ENCODE peak calls at places on chromosomes 1 and 21, in four cellular contexts. One of them, this sample, is unnamed.

GRCh38 chr21:41236361-41236973 is 68.5 kb downstream of the BACE2 start:
- DNase-seq in lung: no peak
- DNase-seq in thyroid gland: no peak
- DNase-seq in PC-9: no peak
- DNase-seq in this sample: no peak

GRCh38 chr21:41865002-41865777 is 14.0 kb downstream of the PRDM15 start:
- DNase-seq in PC-9: no peak
- DNase-seq in thyroid gland: no peak
- DNase-seq in lung: no peak
- DNase-seq in this sample: no peak

GRCh38 chr1:174766727-174767126 is 233.0 kb upstream of the CACYBP start:
- DNase-seq in lung: no peak
- DNase-seq in thyroid gland: no peak
- DNase-seq in PC-9: no peak
- DNase-seq in this sample: no peak

GRCh38 chr1:91803847-91804545 is 82.0 kb downstream of the TGFBR3 start:
- DNase-seq in thyroid gland: no peak
- DNase-seq in PC-9: peak; percentile 10
- DNase-seq in lung: no peak
- DNase-seq in this sample: peak; percentile 29

GRCh38 chr1:17011439-17012307 is at the start of gene ATP13A2:
- DNase-seq in lung: peak; percentile 75
- DNase-seq in thyroid gland: peak; percentile 88
- DNase-seq in PC-9: peak; percentile 88
- DNase-seq in this sample: peak; percentile 56

GRCh38 chr21:44648557-44649311 is 2.5 kb downstream of the KRTAP10-11 start:
- DNase-seq in thyroid gland: no peak
- DNase-seq in PC-9: no peak
- DNase-seq in lung: peak; percentile 24
- DNase-seq in this sample: no peak

GRCh38 chr1:31736675-31737074 is 27.5 kb downstream of the ADGRB2 start:
- DNase-seq in lung: no peak
- DNase-seq in PC-9: no peak
- DNase-seq in thyroid gland: peak; percentile 28
- DNase-seq in this sample: no peak

GRCh38 chr1:204493882-204494280 is 724 bp downstream of the PIK3C2B start:
- DNase-seq in thyroid gland: peak; percentile 93
- DNase-seq in lung: peak; percentile 79
- DNase-seq in PC-9: peak; percentile 88
- DNase-seq in this sample: peak; percentile 12

GRCh38 chr1:243230914-243231313 is 24.2 kb downstream of the CEP170 start:
- DNase-seq in lung: no peak
- DNase-seq in PC-9: no peak
- DNase-seq in thyroid gland: no peak
- DNase-seq in this sample: no peak

GRCh38 chr1:226064168-226064815 is 1.8 kb downstream of the H3-3A start:
- DNase-seq in lung: no peak
- DNase-seq in PC-9: peak; percentile 41
- DNase-seq in thyroid gland: no peak
- DNase-seq in this sample: peak; percentile 21

GRCh38 chr1:82015444-82015843 is 214.7 kb downstream of the ADGRL2 start:
- DNase-seq in lung: no peak
- DNase-seq in PC-9: no peak
- DNase-seq in thyroid gland: no peak
- DNase-seq in this sample: no peak

DNA sequence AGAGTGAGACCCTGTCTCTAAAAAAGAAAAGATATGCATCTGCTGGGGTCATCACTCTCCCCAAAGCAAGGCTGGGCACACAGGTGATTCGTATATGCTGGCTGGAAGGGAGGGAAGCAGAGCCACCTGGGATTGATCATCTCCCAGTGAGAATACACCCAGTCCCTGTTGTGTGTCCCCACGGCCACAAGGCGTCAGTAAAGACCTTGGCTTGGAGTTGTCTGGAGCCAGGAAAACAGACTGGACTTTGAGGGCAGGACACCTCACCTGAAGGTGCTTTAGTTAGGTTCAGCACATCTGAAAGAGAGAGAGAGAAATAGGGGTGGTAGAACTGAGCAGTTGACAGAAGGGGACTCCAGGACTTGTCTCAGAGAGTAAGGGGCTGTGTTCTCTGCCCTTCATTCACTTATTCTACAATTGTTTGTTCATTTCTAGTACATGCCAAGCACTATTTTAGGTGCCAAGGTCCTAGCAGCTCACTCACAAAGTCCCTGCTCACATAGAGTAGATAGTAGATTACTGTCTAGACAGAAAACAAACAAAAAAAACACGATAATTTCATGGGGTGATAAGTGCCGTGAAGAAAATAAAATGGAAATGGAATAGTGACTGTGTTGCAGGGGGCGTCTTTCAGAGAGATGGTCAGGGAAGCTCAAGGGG is 13.5 kb downstream of the CITED4 start:
- DNase-seq in lung: peak; percentile 76
- DNase-seq in PC-9: peak; percentile 84
- DNase-seq in thyroid gland: peak; percentile 76
- DNase-seq in this sample: peak; percentile 78
- TF ChIP-seq CTCF in lung: peak; percentile 87
- TF ChIP-seq CTCF in PC-9: peak; percentile 95
- TF ChIP-seq CTCF in thyroid gland: peak; percentile 78
- TF ChIP-seq CTCF in this sample: peak; percentile 98

GRCh38 chr1:65281846-65282245 is 27.5 kb upstream of the DNAJC6 start:
- DNase-seq in lung: no peak
- DNase-seq in thyroid gland: peak; percentile 91
- DNase-seq in PC-9: no peak
- DNase-seq in this sample: no peak

GRCh38 chr1:65277605-65278343 is 31.6 kb upstream of the DNAJC6 start:
- DNase-seq in lung: no peak
- DNase-seq in PC-9: no peak
- DNase-seq in thyroid gland: no peak
- DNase-seq in this sample: no peak

GRCh38 chr1:65276197-65276884 is 33.0 kb upstream of the DNAJC6 start:
- DNase-seq in thyroid gland: no peak
- DNase-seq in lung: no peak
- DNase-seq in PC-9: no peak
- DNase-seq in this sample: no peak

GRCh38 chr1:65278344-65279091 is 30.8 kb upstream of the DNAJC6 start:
- DNase-seq in lung: no peak
- DNase-seq in thyroid gland: no peak
- DNase-seq in PC-9: no peak
- DNase-seq in this sample: no peak

DNA sequence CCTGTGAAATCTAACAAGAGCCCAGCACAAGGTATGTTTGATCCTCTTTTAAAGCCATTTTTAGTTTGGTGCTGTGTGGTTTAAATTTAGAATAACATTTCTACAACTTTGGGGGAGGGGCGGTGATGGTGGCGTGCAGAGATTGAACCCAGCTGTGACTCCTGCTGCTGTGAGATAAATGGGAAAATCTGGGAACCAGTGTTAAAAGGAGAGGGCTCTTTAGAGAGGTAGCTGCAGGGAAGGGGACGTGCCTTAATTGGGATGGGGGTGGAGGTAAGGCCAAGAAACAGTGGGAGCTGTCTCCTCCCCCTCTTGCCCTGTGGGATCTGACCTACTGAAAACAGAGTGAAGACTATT is 30.3 kb upstream of the DNAJC6 start:
- DNase-seq in PC-9: no peak
- DNase-seq in lung: no peak
- DNase-seq in thyroid gland: no peak
- DNase-seq in this sample: no peak
- H3K4me3 ChIP-seq in PC-9: no peak overlapping the region
- H3K4me3 ChIP-seq in lung: no peak overlapping the region
- H3K4me3 ChIP-seq in thyroid gland: no peak overlapping the region
- H3K4me3 ChIP-seq in this sample: no peak overlapping the region

GRCh38 chr1:64242895-64243756 is 39.7 kb downstream of the UBE2U start:
- DNase-seq in PC-9: no peak
- DNase-seq in thyroid gland: no peak
- DNase-seq in lung: no peak
- DNase-seq in this sample: peak; percentile 68
- TF ChIP-seq CTCF in PC-9: peak; percentile 85
- TF ChIP-seq CTCF in thyroid gland: peak; percentile 10
- TF ChIP-seq CTCF in lung: no peak
- TF ChIP-seq CTCF in this sample: no peak

GRCh38 chr21:35719105-35719504 is 341.2 kb downstream of the SETD4 start:
- DNase-seq in PC-9: no peak
- DNase-seq in thyroid gland: no peak
- DNase-seq in lung: no peak
- DNase-seq in this sample: no peak

GRCh38 chr21:35716886-35717285 is 343.4 kb downstream of the SETD4 start:
- DNase-seq in PC-9: no peak
- DNase-seq in thyroid gland: no peak
- DNase-seq in lung: no peak
- DNase-seq in this sample: no peak

GRCh38 chr21:35721701-35722100 is 338.6 kb downstream of the SETD4 start:
- DNase-seq in PC-9: no peak
- DNase-seq in lung: no peak
- DNase-seq in thyroid gland: no peak
- DNase-seq in this sample: no peak

GRCh38 chr21:35720065-35720810 is 340.1 kb downstream of the SETD4 start:
- DNase-seq in PC-9: no peak
- DNase-seq in thyroid gland: no peak
- DNase-seq in lung: no peak
- DNase-seq in this sample: no peak
- H3K4me3 ChIP-seq in PC-9: no peak overlapping the region
- H3K4me3 ChIP-seq in thyroid gland: no peak overlapping the region
- H3K4me3 ChIP-seq in lung: no peak overlapping the region
- H3K4me3 ChIP-seq in this sample: no peak overlapping the region

GRCh38 chr1:212456166-212456528 is 23.4 kb downstream of the NENF start:
- DNase-seq in thyroid gland: no peak
- DNase-seq in lung: no peak
- DNase-seq in PC-9: no peak
- DNase-seq in this sample: peak; percentile 49
- TF ChIP-seq CTCF in thyroid gland: no peak
- TF ChIP-seq CTCF in lung: no peak
- TF ChIP-seq CTCF in PC-9: peak; percentile 15
- TF ChIP-seq CTCF in this sample: no peak

GRCh38 chr1:76154213-76154956 is 79.8 kb downstream of the ST6GALNAC3 start:
- DNase-seq in lung: peak; percentile 84
- DNase-seq in thyroid gland: peak; percentile 78
- DNase-seq in PC-9: peak; percentile 51
- DNase-seq in this sample: peak; percentile 74
- H3K4me3 ChIP-seq in lung: no peak overlapping the region
- H3K4me3 ChIP-seq in thyroid gland: no peak overlapping the region
- H3K4me3 ChIP-seq in PC-9: peak overlapping the region; percentile 37
- H3K4me3 ChIP-seq in this sample: no peak overlapping the region